ENCODE peak calls at places on chromosomes 6 and 20, in seven cellular contexts. S is DND-41, R is PC-9, Y is endothelial cell of umbilical vein, F is GM23338, B is HCT116, D is IMR-90. I is an unnamed sample. For H4K20me1, the result is how much of the 10 kb centered on the place peaks cover.

GRCh38 chr6:67287566-67287965 is 1347.5 kb upstream of the ADGRB3 start:
- DNase-seq in F (no peak), S (no peak), D (no peak), Y (no peak), R (no peak), B (no peak), I (no peak)

GRCh38 chr6:139029470-139030210 is 1.1 kb downstream of the ABRACL start:
- DNase-seq in Y (peak), S (no peak), F (peak), R (no peak), B (no peak), D (peak), I (peak)

GRCh38 chr6:126152346-126152745 is 166.0 kb downstream of the TRMT11 start:
- DNase-seq in S (no peak), B (no peak), Y (no peak), F (no peak), R (no peak), D (no peak), I (no peak)

GRCh38 chr6:139407718-139408222 is 33.3 kb upstream of the CITED2 start:
- DNase-seq in D (peak), Y (no peak), S (no peak), F (no peak), B (no peak), R (peak), I (no peak)

GRCh38 chr6:110329348-110329728 is 28.8 kb downstream of the METTL24 start:
- DNase-seq in D (peak), Y (no peak), F (no peak), S (no peak), R (no peak), B (no peak), I (no peak)

GRCh38 chr20:35226126-35226774 is at the start of gene MMP24:
- DNase-seq in R (no peak), D (no peak), F (peak), S (no peak), Y (no peak), B (no peak), I (no peak)

GRCh38 chr20:13436530-13436929 is 202.2 kb downstream of the TASP1 start:
- DNase-seq in D (no peak), S (no peak), Y (no peak), R (no peak), B (no peak), F (no peak), I (no peak)

GRCh38 chr6:125546827-125547226 is 202.6 kb upstream of the HEY2 start:
- DNase-seq in F (peak), R (no peak), B (peak), D (peak), Y (no peak), S (no peak), I (no peak)

GRCh38 chr20:48877299-48877698 is 44.2 kb upstream of the ARFGEF2 start:
- DNase-seq in D (no peak), S (peak), B (no peak), Y (no peak), R (no peak), F (peak), I (peak)

GRCh38 chr6:3136361-3136760 is 17.9 kb downstream of the BPHL start:
- DNase-seq in R (no peak), Y (no peak), D (no peak), B (no peak), S (no peak), F (no peak), I (no peak)

GRCh38 chr6:111534366-111534765 is 51.3 kb upstream of the REV3L start:
- DNase-seq in B (no peak), S (no peak), Y (peak), R (no peak), D (peak), F (no peak), I (no peak)

GRCh38 chr6:105067329-105067728 is 110.4 kb downstream of the LIN28B start:
- DNase-seq in Y (no peak), D (no peak), B (no peak), F (no peak), S (no peak), R (no peak), I (no peak)

GRCh38 chr6:140052757-140053729 is 678.6 kb upstream of the CITED2 start:
- DNase-seq in F (peak), B (no peak), D (peak), S (no peak), Y (peak), R (no peak), I (peak)

GRCh38 chr6:89251170-89251569 is 34.0 kb upstream of the GABRR1 start:
- DNase-seq in R (no peak), F (no peak), Y (peak), D (no peak), S (no peak), B (no peak), I (no peak)

GRCh38 chr6:41730531-41731436 is 4.6 kb downstream of the TFEB start:
- DNase-seq in F (no peak), R (no peak), Y (peak), S (no peak), D (no peak), B (no peak), I (no peak)

GRCh38 chr6:87154641-87155271 is 609 bp upstream of the ZNF292 start:
- DNase-seq in B (no peak), S (peak), Y (no peak), R (peak), D (peak), F (peak), I (peak)

DNA sequence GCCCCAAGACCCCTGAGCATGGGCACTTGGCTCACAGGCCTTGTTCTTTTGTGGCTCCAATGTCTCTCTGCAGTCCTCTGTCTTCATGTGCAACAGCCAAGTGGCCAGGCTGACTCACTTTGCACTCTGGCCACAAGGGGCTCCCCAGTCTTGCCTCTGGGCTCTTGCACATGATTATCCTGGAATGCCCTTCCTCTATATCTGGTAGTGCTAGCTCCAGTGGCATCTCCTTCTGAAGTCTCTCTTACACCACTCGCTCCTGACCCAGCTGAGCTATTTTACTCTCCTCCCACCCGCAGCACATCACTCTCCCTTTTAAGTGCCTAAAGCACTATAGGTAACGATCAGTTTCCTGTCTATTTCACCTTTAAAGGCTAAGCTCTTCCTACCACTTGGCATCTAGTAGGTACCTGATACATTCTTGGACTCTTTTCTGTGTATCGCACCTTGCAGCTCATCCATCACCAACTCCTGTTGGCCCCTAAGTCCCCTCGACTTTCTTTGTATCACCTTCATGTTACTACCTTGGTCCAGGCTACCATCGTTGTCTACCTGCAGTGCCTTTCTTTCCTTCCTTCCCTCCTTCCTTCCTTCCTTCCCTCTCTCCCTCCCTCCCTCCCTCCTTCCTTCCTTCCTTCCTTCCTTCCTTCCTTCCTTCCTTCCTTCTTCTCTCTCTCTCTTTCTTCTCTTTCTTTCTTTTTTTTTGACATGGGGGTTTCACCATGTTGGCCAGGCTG is 211.9 kb upstream of the RNF24 start:
- DNase-seq in B (no peak), S (peak), D (peak), R (peak), F (peak), Y (no peak), I (peak)
- TF ChIP-seq CTCF in B (peak), S (peak), D (peak), R (peak), F (peak), Y (peak), I (peak)

GRCh38 chr20:53581444-53582311 is 12.0 kb downstream of the ZNF217 start:
- DNase-seq in Y (no peak), B (no peak), F (no peak), S (peak), D (no peak), R (no peak), I (peak)

GRCh38 chr20:53579266-53579580 is 14.4 kb downstream of the ZNF217 start:
- DNase-seq in D (no peak), Y (no peak), F (no peak), R (no peak), B (no peak), S (no peak), I (no peak)

GRCh38 chr20:53580376-53581111 is 13.1 kb downstream of the ZNF217 start:
- DNase-seq in B (no peak), F (no peak), R (no peak), D (no peak), S (peak), Y (no peak), I (no peak)

GRCh38 chr20:53578492-53579222 is 15.0 kb downstream of the ZNF217 start:
- DNase-seq in D (peak), Y (peak), F (peak), B (peak), S (peak), R (peak), I (peak)

GRCh38 chr20:53579581-53580375 is 13.9 kb downstream of the ZNF217 start:
- DNase-seq in R (peak), Y (peak), F (no peak), S (no peak), D (peak), B (no peak), I (peak)
- H4K20me1 ChIP-seq in R (under half), Y (under half), F (under half), S (half or more), D (half or more), B (under half), I (under half)

GRCh38 chr20:6074145-6074561 is 20.3 kb upstream of the LRRN4 start:
- DNase-seq in R (no peak), D (no peak), F (peak), Y (no peak), B (no peak), S (peak), I (peak)
- TF ChIP-seq CTCF in R (peak), D (peak), F (peak), Y (peak), B (no peak), S (peak), I (peak)

DNA sequence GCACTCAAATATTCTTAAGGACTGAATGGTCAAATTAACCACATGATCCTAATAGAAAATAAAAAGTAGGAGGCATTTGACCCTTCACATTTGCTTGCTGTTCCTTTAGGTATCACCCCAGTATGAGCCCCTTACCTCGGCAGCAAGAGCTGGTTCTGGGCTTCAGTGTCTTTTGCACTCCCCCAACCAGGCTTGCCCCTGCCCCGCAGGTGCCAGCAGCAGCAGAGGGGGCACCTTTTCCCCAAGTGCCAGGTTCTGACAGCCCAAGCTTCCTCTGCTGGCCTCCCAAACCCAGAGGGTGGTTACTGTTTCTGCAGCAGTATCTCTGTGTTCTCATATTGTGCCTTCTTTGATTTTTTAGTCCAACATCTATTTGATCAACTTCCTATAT is 23.2 kb downstream of the UBE2V1 start:
- DNase-seq in S (no peak), R (no peak), D (no peak), Y (no peak), F (no peak), B (no peak), I (no peak)
- H4K20me1 ChIP-seq in S (half or more), R (under half), D (half or more), Y (under half), F (under half), B (under half), I (under half)

DNA sequence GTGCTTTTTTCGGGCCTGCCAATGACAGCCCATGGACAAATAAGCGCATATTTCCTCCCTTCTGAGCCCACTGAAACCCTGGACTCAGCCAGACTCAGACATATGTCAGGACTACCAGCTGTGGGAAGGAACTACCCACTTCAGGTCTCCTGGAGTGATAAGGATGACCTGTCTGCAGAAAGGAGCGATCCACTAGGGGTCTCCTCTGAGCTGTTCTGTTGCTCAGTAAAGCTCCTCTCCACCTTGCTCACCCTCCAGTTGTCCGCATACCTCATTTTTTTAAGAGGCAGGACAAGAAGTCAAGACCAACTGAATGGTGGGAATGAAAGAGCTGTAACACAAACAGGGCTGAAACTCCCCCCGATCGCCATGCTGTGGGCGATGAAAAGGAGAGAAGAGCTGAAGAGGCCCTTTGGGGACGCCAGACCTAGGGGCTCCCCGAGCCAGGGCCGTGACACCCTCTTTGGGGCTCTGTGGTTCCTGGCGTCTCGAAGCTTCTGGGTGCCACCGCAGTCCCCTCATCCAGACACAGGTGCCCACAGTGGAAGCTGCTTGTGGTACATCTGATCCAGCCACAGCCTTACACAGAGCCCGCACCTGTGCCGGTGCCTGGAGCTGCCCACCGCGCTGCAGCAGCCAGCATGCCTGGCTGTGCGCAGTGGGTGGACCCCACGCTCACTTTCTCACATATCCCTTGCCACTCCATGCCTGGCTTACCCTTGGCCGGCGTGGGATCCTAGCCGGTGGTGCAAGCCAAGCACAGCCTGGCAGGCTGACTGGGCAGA is 68.8 kb downstream of the EYS start:
- DNase-seq in D (no peak), Y (no peak), S (no peak), B (no peak), F (peak), R (no peak), I (peak)
- TF ChIP-seq CTCF in D (no peak), Y (no peak), S (peak), B (no peak), F (peak), R (peak), I (peak)

DNA sequence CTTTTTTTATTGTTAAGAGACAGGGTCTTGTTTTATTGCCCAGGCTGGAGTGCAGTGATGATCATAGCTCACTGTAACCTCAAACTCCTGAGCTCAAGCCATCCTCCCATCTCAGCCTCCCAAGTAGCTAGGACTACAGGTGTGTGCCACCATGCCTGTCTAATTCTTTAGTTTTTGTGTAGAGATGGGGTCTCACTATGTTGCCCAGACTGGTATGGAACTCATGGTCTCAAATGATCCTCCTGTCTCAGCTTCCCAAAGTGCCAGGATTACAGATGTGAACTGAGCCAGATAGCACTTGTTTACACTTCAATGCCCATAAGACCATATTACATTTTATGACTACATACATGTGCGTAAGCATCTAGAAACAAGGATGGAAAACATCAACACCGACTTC is 18.1 kb downstream of the EIF2S2 start:
- DNase-seq in D (no peak), S (no peak), F (no peak), Y (no peak), R (no peak), B (no peak), I (no peak)
- H4K20me1 ChIP-seq in D (half or more), S (under half), F (half or more), Y (under half), R (half or more), B (under half), I (under half)

GRCh38 chr20:62860924-62861691 is 514 bp downstream of the TCFL5 start:
- DNase-seq in R (no peak), Y (no peak), B (no peak), S (peak), D (no peak), F (peak), I (peak)

GRCh38 chr20:62861732-62862336 is at the start of gene TCFL5:
- DNase-seq in B (peak), F (peak), R (peak), Y (peak), D (peak), S (peak), I (peak)

GRCh38 chr20:62859721-62860120 is 1.9 kb downstream of the TCFL5 start:
- DNase-seq in D (no peak), B (no peak), R (peak), F (no peak), Y (no peak), S (no peak), I (no peak)

GRCh38 chr20:62858059-62858458 is 3.6 kb downstream of the TCFL5 start:
- DNase-seq in F (no peak), B (no peak), S (no peak), Y (no peak), D (no peak), R (no peak), I (no peak)

DNA sequence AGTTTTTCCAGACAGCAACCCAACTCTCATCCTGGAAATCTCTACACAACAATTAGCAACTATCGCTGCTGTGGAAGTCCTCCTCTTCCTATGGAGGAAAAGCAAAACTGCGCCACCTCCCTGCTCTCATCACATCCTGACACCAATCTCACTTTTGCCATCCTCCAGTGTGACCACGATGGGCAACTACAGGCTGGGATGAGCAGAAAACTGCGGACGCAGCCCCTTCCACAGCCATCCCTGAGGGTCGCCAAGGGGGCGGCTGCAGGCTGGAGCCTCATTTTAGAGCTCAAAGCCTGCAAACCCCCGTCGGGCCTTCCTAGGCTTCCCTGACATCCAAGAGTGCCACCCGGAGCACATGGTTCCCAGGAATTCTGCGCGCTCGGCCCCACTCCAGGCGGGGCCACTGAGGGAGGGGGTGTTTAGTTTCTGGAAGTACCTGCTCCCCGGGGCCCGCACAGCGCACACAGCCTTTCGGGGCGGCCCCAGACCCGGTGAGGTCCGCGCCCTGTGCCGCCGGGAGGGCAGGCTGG is 1.2 kb downstream of the TCFL5 start:
- DNase-seq in D (peak), F (peak), R (peak), Y (peak), S (no peak), B (no peak), I (no peak)
- TF ChIP-seq CTCF in D (no peak), F (no peak), R (no peak), Y (peak), S (peak), B (no peak), I (no peak)

DNA sequence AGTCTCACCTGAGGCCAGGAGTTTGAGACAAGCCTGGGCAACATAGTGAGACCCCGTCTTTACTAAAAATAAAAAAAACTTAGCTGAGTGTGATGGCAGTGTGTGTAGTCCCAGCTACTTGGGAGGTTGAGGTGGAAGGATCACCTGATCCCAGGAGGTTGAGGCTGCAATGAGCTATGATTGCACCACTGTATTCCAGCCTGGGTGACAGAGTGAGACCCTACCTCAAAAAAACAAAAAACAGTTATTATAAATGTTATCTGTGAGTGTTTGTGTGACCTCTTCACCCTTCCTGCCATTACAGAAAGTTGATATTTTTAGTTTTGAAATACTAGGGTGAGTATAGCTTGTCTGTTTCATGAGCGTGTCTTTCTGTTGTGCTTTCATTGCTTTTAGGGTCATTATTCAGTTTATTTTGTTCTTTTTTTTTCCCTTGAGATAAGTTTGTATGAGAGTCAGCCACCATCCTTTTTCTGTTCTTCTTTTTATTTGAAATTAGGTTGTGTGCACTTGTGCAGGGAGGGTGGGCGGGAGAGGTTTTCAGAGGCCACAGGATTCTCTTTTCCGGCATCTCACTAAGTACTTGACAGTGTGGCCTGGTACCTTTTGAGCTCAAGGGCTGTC is 26.2 kb downstream of the CDYL start:
- DNase-seq in S (no peak), F (no peak), Y (no peak), R (no peak), D (no peak), B (no peak), I (peak)
- H4K20me1 ChIP-seq in S (under half), F (half or more), Y (under half), R (under half), D (half or more), B (under half), I (under half)

GRCh38 chr6:129994410-129994809 is 24.0 kb upstream of the L3MBTL3 start:
- DNase-seq in F (no peak), R (no peak), S (no peak), Y (no peak), B (no peak), D (no peak), I (no peak)

DNA sequence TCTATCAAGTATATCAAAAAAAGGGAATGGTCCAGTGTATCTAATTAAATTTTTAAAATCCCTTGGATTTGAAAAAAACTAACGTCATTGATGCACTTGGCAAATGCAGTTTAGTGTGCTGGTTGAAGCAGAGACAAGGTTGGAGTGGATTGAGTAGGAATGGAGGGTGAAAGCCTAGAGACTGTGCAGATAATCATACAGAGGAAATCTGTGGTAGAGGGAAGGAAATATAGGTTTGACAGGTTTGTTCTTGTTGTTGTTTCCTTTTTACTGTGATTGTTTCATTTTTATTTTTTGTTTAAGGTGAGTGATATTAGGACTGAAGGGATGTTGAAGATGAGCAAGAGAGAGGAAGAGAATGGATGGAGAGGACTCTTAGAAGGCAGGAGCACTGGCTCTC is 29.0 kb upstream of the L3MBTL3 start:
- DNase-seq in R (no peak), Y (no peak), B (no peak), D (no peak), S (no peak), F (no peak), I (no peak)
- TF ChIP-seq CTCF in R (no peak), Y (no peak), B (no peak), D (no peak), S (no peak), F (no peak), I (no peak)